ENCODE peak calls at places on chromosomes 5 and 9, in six cellular contexts. O, C, I, V, A and G are unnamed samples.

GRCh38 chr9:112025886-112026285 is 129.3 kb downstream of the UGCG start:
- DNase-seq in O (no peak), V (no peak), I (no peak), A (no peak), C (no peak), G (no peak)

GRCh38 chr5:115843444-115844130 is 1.9 kb downstream of the AP3S1 start:
- DNase-seq in C (no peak), V (no peak), A (no peak), O (no peak), I (no peak), G (no peak)

GRCh38 chr5:100840364-100840763 is 62.7 kb downstream of the ST8SIA4 start:
- DNase-seq in V (no peak), I (no peak), C (no peak), O (no peak), A (no peak), G (peak; percentile 9)

GRCh38 chr9:17810728-17811634 is 232.1 kb downstream of the SH3GL2 start:
- DNase-seq in I (peak; percentile 11), A (peak; percentile 16), O (peak; percentile 37), V (peak; percentile 66), C (peak; percentile 60), G (no peak)

GRCh38 chr5:68460147-68460760 is 244.7 kb downstream of the PIK3R1 start:
- DNase-seq in I (peak; percentile 13), C (peak; percentile 1), O (no peak), V (peak; percentile 11), A (peak; percentile 42), G (peak; percentile 61)

GRCh38 chr5:14267166-14267838 is 124.2 kb downstream of the TRIO start:
- DNase-seq in V (no peak), O (no peak), C (no peak), A (no peak), I (peak; percentile 58), G (peak; percentile 77)

GRCh38 chr5:139566611-139567010 is 5.5 kb downstream of the UBE2D2 start:
- DNase-seq in I (no peak), C (no peak), A (no peak), V (no peak), O (no peak), G (no peak)

GRCh38 chr5:82794876-82795275 is 282.3 kb downstream of the TMEM167A start:
- DNase-seq in I (no peak), A (no peak), C (no peak), O (no peak), V (no peak), G (no peak)

GRCh38 chr9:132984202-132985062 is 5.9 kb downstream of the GFI1B start:
- DNase-seq in A (no peak), V (no peak), O (no peak), C (no peak), I (no peak), G (no peak)

GRCh38 chr5:60514152-60514551 is 185.8 kb downstream of the DEPDC1B start:
- DNase-seq in I (no peak), A (no peak), C (no peak), V (no peak), O (no peak), G (no peak)

GRCh38 chr9:124006448-124007156 is 5.0 kb upstream of the LHX2 start:
- DNase-seq in A (no peak), I (no peak), C (no peak), V (no peak), O (no peak), G (no peak)

GRCh38 chr5:180118391-180118791 is 46.8 kb upstream of the RNF130 start:
- DNase-seq in C (no peak), I (no peak), V (no peak), O (no peak), A (no peak), G (no peak)

GRCh38 chr5:41128291-41128690 is 57.1 kb upstream of the MROH2B start:
- DNase-seq in I (no peak), C (peak; percentile 40), V (no peak), O (no peak), A (no peak), G (no peak)

GRCh38 chr5:421901-422300 is 21.1 kb upstream of the EXOC3 start:
- DNase-seq in I (no peak), V (no peak), A (no peak), O (no peak), C (no peak), G (no peak)

GRCh38 chr9:81431662-81432061 is 257.7 kb downstream of the TLE1 start:
- DNase-seq in O (no peak), I (no peak), C (peak; percentile 15), V (no peak), A (no peak), G (no peak)

GRCh38 chr5:3226171-3226570 is 369.5 kb upstream of the IRX1 start:
- DNase-seq in V (no peak), I (no peak), A (peak; percentile 29), O (no peak), C (peak; percentile 44), G (no peak)

GRCh38 chr5:55231476-55232193 is 1.8 kb downstream of the CCNO start:
- DNase-seq in A (no peak), I (no peak), O (peak; percentile 29), C (no peak), V (no peak), G (no peak)

GRCh38 chr5:37834542-37835399 is 5.1 kb downstream of the GDNF start:
- DNase-seq in O (peak; percentile 23), C (no peak), V (no peak), I (no peak), A (no peak), G (no peak)

GRCh38 chr5:22605473-22605872 is 247.7 kb downstream of the CDH12 start:
- DNase-seq in A (no peak), C (no peak), I (no peak), O (no peak), V (no peak), G (no peak)

GRCh38 chr5:111394580-111394979 is 117.8 kb downstream of the STARD4 start:
- DNase-seq in C (no peak), O (no peak), I (no peak), A (no peak), V (no peak), G (no peak)

GRCh38 chr5:84036842-84037241 is 316.2 kb upstream of the HAPLN1 start:
- DNase-seq in A (no peak), C (no peak), I (no peak), V (no peak), O (no peak), G (no peak)

GRCh38 chr9:18981471-18982245 is 51.4 kb downstream of the SAXO1 start:
- DNase-seq in I (no peak), A (no peak), V (no peak), C (no peak), O (no peak), G (no peak)

GRCh38 chr5:22669345-22669744 is 183.8 kb downstream of the CDH12 start:
- DNase-seq in A (no peak), C (no peak), I (no peak), O (no peak), V (no peak), G (no peak)

GRCh38 chr9:33202552-33203300 is 35.6 kb upstream of the B4GALT1 start:
- DNase-seq in A (no peak), V (no peak), C (no peak), I (no peak), O (no peak), G (no peak)

GRCh38 chr9:38144421-38144820 is 75.4 kb upstream of the SHB start:
- DNase-seq in C (no peak), V (no peak), O (no peak), I (no peak), A (no peak), G (no peak)

GRCh38 chr9:21114311-21114710 is 27.3 kb downstream of the IFNW1 start:
- DNase-seq in O (no peak), I (no peak), V (no peak), C (no peak), A (no peak), G (no peak)

GRCh38 chr9:20321683-20322082 is 300.6 kb downstream of the MLLT3 start:
- DNase-seq in V (no peak), A (no peak), I (no peak), C (no peak), O (no peak), G (no peak)